ENCODE peak calls at places on chromosomes 6 and 20, in seven cellular contexts. V is OCI-LY7, C is ovary, W is left lung, B is astrocyte of the spinal cord, U is fibroblast of mammary gland, F is BE2C. D is an unnamed sample.

GRCh38 chr6:39812853-39813533 is 20.8 kb downstream of the DAAM2 start:
- DNase-seq in V (peak; percentile 92), C (no peak), W (peak; percentile 57), B (peak; percentile 33), U (peak; percentile 86), F (no peak), D (peak; percentile 70)

GRCh38 chr6:15769471-15770088 is 106.8 kb upstream of the DTNBP1 start:
- DNase-seq in V (no peak), C (no peak), W (no peak), B (no peak), U (no peak), F (no peak), D (no peak)

GRCh38 chr6:27251672-27252251 is 4.3 kb downstream of the PRSS16 start:
- DNase-seq in V (peak; percentile 91), C (peak; percentile 52), W (peak; percentile 87), B (peak; percentile 37), U (peak; percentile 64), F (peak; percentile 85), D (no peak)

GRCh38 chr20:63394635-63395455 is 33.7 kb upstream of the CHRNA4 start:
- DNase-seq in V (no peak), C (no peak), W (no peak), B (no peak), U (no peak), F (no peak), D (no peak)

GRCh38 chr6:128361378-128361777 is 159.0 kb downstream of the PTPRK start:
- DNase-seq in V (no peak), C (no peak), W (no peak), B (no peak), U (no peak), F (no peak), D (no peak)

GRCh38 chr6:28408076-28408802 is 8.7 kb upstream of the ZSCAN12 start:
- DNase-seq in V (no peak), C (no peak), W (no peak), B (no peak), U (peak; percentile 15), F (no peak), D (no peak)

GRCh38 chr20:57432874-57433491 is 41.8 kb downstream of the RBM38 start:
- DNase-seq in V (peak; percentile 92), C (peak; percentile 53), W (peak; percentile 79), B (no peak), U (no peak), F (no peak), D (no peak)

GRCh38 chr20:49534314-49534713 is 33.6 kb downstream of the PTGIS start:
- DNase-seq in V (peak; percentile 81), C (peak; percentile 54), W (no peak), B (peak; percentile 43), U (peak; percentile 57), F (peak; percentile 80), D (no peak)

GRCh38 chr6:140083375-140083774 is 708.9 kb upstream of the CITED2 start:
- DNase-seq in V (no peak), C (no peak), W (no peak), B (no peak), U (no peak), F (no peak), D (no peak)

DNA sequence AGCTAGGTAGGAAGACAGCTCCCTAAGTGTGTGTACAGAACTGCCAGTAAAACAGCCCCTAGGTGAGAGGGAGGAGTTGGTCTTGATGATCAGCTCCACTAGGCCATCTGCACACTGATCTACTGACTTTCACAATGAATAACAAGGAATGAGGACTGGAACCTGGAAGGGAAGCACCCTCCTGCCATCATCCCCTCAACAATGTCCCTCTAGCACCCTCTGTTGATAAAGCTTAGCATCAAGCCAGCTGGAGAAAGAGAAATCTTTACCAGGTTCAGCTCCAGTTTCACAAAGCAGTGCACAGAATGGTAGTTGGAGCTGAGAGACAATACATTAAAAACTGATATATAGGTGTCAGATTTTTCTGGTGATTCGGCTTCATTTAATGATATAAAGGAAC is 57.2 kb upstream of the IRAK1BP1 start:
- DNase-seq in V (no peak), C (no peak), W (no peak), B (peak; percentile 46), U (peak; percentile 51), F (peak; percentile 20), D (no peak)
- TF ChIP-seq CTCF in V (peak; percentile 63), C (no peak), W (no peak), B (peak; percentile 69), U (peak; percentile 66), F (peak; percentile 68), D (peak; percentile 77)

GRCh38 chr20:50794181-50794845 is 548 bp upstream of the BCAS4 start:
- DNase-seq in V (peak; percentile 36), C (no peak), W (no peak), B (no peak), U (no peak), F (no peak), D (no peak)
- H3K4me3 ChIP-seq in V (peak overlapping the region; percentile 75), C (peak overlapping the region; percentile 76), W (peak overlapping the region; percentile 66), B (peak overlapping the region; percentile 37), U (peak overlapping the region; percentile 47), F (peak overlapping the region; percentile 61), D (peak overlapping the region; percentile 39)

DNA sequence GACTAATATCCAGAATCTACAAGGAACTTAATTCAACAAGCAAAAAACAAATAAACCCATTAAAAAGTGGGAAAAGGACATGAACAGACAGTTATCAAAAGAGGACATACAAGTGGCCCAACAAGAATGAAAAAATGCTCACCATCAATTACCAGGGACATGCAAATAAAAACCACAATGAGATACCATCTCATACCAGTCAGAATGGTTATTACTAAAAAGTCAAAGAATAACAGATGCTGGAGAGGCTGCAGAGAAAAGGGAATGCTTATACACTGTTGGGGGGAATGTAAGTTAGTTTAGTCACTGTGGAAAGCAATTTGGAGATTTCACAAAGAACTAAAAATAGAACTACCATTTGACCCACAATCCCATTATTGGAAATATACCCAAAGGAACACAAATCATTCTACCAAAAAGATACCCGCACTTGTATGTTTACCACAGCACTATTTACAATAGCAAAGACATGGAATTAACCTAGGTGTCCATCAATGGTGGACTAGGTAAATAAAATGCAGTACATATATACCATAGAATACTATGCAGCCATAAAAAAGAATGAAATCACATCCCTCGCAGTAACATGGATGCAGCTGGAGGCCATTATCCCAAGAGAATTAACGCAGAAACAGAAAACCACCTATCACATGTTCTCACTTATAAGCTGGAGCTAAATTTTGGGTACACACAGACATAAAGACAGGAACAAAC is 48.4 kb downstream of the RNGTT start:
- DNase-seq in V (no peak), C (no peak), W (no peak), B (no peak), U (no peak), F (no peak), D (no peak)
- TF ChIP-seq CTCF in V (no peak), C (no peak), W (no peak), B (no peak), U (no peak), F (no peak), D (no peak)

GRCh38 chr20:23638309-23638708 is 554 bp upstream of the CST3 start:
- DNase-seq in V (no peak), C (peak; percentile 52), W (no peak), B (no peak), U (no peak), F (no peak), D (no peak)

GRCh38 chr20:23634985-23635767 is 2.6 kb downstream of the CST3 start:
- DNase-seq in V (no peak), C (no peak), W (no peak), B (no peak), U (peak; percentile 59), F (no peak), D (no peak)

GRCh38 chr20:23637282-23638221 is at the start of gene CST3:
- DNase-seq in V (no peak), C (peak; percentile 88), W (peak; percentile 94), B (peak; percentile 90), U (peak; percentile 82), F (peak; percentile 95), D (peak; percentile 9)

GRCh38 chr20:23636182-23636907 is 1.4 kb downstream of the CST3 start:
- DNase-seq in V (no peak), C (peak; percentile 36), W (no peak), B (no peak), U (no peak), F (no peak), D (no peak)

DNA sequence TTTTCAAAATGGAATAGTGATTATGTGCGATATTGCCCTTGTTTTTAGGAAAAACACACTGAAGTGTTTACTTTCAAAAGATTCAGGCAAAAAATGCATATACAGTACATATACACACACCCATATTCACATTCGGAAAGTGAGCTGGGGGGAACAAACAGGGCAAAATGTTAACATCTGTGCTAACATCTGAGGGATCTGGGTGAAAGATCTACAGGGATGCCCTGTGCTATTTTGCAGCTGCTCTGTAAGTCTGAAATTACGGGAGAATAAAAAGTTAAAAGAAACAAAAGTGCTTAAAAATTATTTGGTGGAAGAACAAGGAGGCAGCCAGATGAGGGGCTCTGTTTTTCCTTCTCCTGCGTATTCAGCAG is 860 bp downstream of the CST3 start:
- DNase-seq in V (no peak), C (no peak), W (no peak), B (no peak), U (no peak), F (no peak), D (no peak)
- H3K4me3 ChIP-seq in V (no peak overlapping the region), C (peak overlapping the region; percentile 97), W (peak overlapping the region; percentile 83), B (peak overlapping the region; percentile 65), U (peak overlapping the region; percentile 90), F (peak overlapping the region; percentile 74), D (peak overlapping the region; percentile 80)

DNA sequence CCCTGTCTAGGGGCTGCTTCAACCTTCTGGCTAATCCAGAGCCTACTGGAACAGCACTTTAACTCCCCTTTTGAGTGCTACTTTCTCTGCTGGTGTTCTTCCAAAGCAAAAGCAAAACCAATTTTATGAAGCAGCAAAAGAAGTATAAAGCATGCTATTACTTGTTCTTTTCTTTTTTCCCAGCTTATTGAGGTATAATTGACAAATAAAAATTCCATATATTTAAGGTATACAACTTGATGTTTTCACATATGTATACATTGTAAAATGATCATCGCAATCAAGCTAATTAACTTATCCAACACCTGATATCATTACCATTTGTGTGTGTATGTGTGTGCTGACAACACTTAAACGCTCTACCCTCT is 14.9 kb downstream of the ID4 start:
- DNase-seq in V (no peak), C (no peak), W (no peak), B (no peak), U (no peak), F (no peak), D (no peak)
- TF ChIP-seq CTCF in V (peak; percentile 50), C (no peak), W (no peak), B (no peak), U (no peak), F (no peak), D (no peak)

DNA sequence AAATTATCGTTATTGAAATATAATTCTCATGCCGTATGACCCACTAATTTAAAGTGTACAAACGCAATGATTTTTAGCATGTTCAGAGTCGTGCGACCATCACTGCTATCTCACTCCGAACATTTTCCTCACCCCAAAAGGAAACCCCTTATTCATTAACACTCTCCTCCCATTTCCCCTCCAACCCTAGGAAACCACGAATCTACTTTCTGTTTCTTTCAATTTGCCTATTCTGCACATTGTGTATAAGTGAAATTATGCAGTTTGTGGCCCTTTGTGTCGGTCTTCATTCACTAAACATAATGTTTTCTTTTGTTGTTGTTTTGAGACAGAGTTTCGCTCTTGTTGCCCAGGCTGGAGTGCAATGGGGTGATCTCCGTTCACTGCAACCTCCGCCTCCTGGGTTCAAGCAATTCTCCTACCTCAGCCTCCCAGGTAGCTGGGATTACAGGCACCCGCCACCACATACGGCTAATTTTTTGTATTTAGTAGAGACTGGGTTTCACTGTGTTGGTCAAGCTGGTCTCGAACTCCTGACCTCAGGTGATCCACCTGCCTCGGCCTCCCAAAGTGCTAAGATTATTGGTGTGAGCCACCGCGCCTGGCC is 99.7 kb upstream of the ZNF217 start:
- DNase-seq in V (no peak), C (no peak), W (no peak), B (no peak), U (no peak), F (no peak), D (no peak)
- H3K4me3 ChIP-seq in V (no peak overlapping the region), C (no peak overlapping the region), W (no peak overlapping the region), B (no peak overlapping the region), U (no peak overlapping the region), F (no peak overlapping the region), D (no peak overlapping the region)

GRCh38 chr20:46174469-46175126 is 56.5 kb downstream of the CD40 start:
- DNase-seq in V (peak; percentile 46), C (peak; percentile 66), W (peak; percentile 65), B (peak; percentile 43), U (peak; percentile 52), F (peak; percentile 92), D (no peak)
- TF ChIP-seq CTCF in V (peak; percentile 34), C (no peak), W (peak; percentile 63), B (peak; percentile 68), U (peak; percentile 50), F (peak; percentile 78), D (peak; percentile 79)